ENCODE peak calls at places on chromosomes 2 and 18, in seven cellular contexts. J, A, N, C, M, E and U are unnamed samples.

GRCh38 chr18:21134895-21135294 is 23.3 kb upstream of the ROCK1 start:
- DNase-seq in J (peak), A (peak), N (no peak), C (no peak), M (peak), E (no peak), U (peak)

GRCh38 chr18:57747809-57748680 is 55.1 kb downstream of the ATP8B1 start:
- DNase-seq in J (no peak), A (no peak), N (no peak), C (no peak), M (no peak), E (no peak), U (no peak)

GRCh38 chr2:13638181-13638580 is 921.4 kb downstream of the TRIB2 start:
- DNase-seq in J (no peak), A (peak), N (no peak), C (no peak), M (peak), E (no peak), U (peak)

GRCh38 chr2:177872286-177872685 is 200.3 kb downstream of the PDE11A start:
- DNase-seq in J (no peak), A (no peak), N (no peak), C (no peak), M (no peak), E (no peak), U (no peak)

GRCh38 chr2:72712304-72712703 is 113.5 kb downstream of the EXOC6B start:
- DNase-seq in J (no peak), A (no peak), N (no peak), C (no peak), M (no peak), E (no peak), U (no peak)

GRCh38 chr2:110724820-110725219 is 7.6 kb upstream of the ACOXL start:
- DNase-seq in J (no peak), A (no peak), N (no peak), C (no peak), M (no peak), E (no peak), U (no peak)

GRCh38 chr2:233129351-233129978 is 69.3 kb downstream of the INPP5D start:
- DNase-seq in J (no peak), A (no peak), N (no peak), C (no peak), M (no peak), E (no peak), U (no peak)

GRCh38 chr2:157439792-157440186 is 4.1 kb downstream of the CYTIP start:
- DNase-seq in J (no peak), A (no peak), N (no peak), C (no peak), M (no peak), E (no peak), U (no peak)

GRCh38 chr2:64525323-64525625 is 1.1 kb downstream of the AFTPH start:
- DNase-seq in J (peak), A (peak), N (no peak), C (no peak), M (peak), E (no peak), U (peak)

GRCh38 chr18:37124511-37124910 is 295.6 kb downstream of the KIAA1328 start:
- DNase-seq in J (no peak), A (no peak), N (no peak), C (no peak), M (no peak), E (no peak), U (no peak)

GRCh38 chr2:3299130-3299529 is 78.5 kb downstream of the EIPR1 start:
- DNase-seq in J (no peak), A (no peak), N (no peak), C (no peak), M (no peak), E (no peak), U (no peak)

GRCh38 chr2:29187926-29188325 is 72.7 kb downstream of the CLIP4 start:
- DNase-seq in J (no peak), A (peak), N (no peak), C (no peak), M (peak), E (no peak), U (peak)

GRCh38 chr2:108396845-108397244 is 19.1 kb downstream of the SULT1C4 start:
- DNase-seq in J (peak), A (peak), N (no peak), C (no peak), M (no peak), E (no peak), U (peak)
- H3K4me3 ChIP-seq in J (no peak), A (no peak), N (no peak), C (no peak), M (no peak), E (no peak), U (no peak)

GRCh38 chr2:226767056-226767813 is 32.4 kb downstream of the IRS1 start:
- DNase-seq in J (no peak), A (no peak), N (peak), C (no peak), M (no peak), E (no peak), U (no peak)

GRCh38 chr2:226772389-226773179 is 27.0 kb downstream of the IRS1 start:
- DNase-seq in J (peak), A (peak), N (peak), C (no peak), M (no peak), E (no peak), U (peak)

GRCh38 chr2:226775032-226775509 is 24.5 kb downstream of the IRS1 start:
- DNase-seq in J (no peak), A (no peak), N (no peak), C (no peak), M (no peak), E (no peak), U (no peak)

GRCh38 chr2:226773291-226773690 is 26.3 kb downstream of the IRS1 start:
- DNase-seq in J (no peak), A (peak), N (no peak), C (no peak), M (no peak), E (no peak), U (no peak)

GRCh38 chr2:226771067-226771466 is 28.6 kb downstream of the IRS1 start:
- DNase-seq in J (no peak), A (no peak), N (no peak), C (no peak), M (no peak), E (no peak), U (no peak)
- TF ChIP-seq CTCF in J (no peak), A (no peak), N (no peak), C (no peak), M (no peak), E (no peak), U (no peak)

GRCh38 chr2:135182190-135182589 is 130.1 kb downstream of the RAB3GAP1 start:
- DNase-seq in J (no peak), A (no peak), N (no peak), C (no peak), M (no peak), E (no peak), U (no peak)

GRCh38 chr2:135186054-135186453 is 134.0 kb downstream of the RAB3GAP1 start:
- DNase-seq in J (no peak), A (no peak), N (peak), C (no peak), M (no peak), E (no peak), U (peak)

GRCh38 chr2:135183822-135184221 is 131.7 kb downstream of the RAB3GAP1 start:
- DNase-seq in J (no peak), A (peak), N (no peak), C (no peak), M (no peak), E (no peak), U (no peak)

GRCh38 chr2:135182601-135183000 is 130.5 kb downstream of the RAB3GAP1 start:
- DNase-seq in J (no peak), A (no peak), N (no peak), C (no peak), M (no peak), E (no peak), U (no peak)
- H3K4me3 ChIP-seq in J (no peak), A (no peak), N (no peak), C (no peak), M (no peak), E (no peak), U (no peak)

GRCh38 chr2:126864861-126865260 is 33.8 kb upstream of the TEX51 start:
- DNase-seq in J (no peak), A (no peak), N (no peak), C (no peak), M (no peak), E (no peak), U (no peak)
- TF ChIP-seq CTCF in J (peak), A (no peak), N (no peak), C (no peak), M (peak), E (no peak), U (peak)